ENCODE peak calls at places on chromosomes 12 and 14, in seven cellular contexts. E is mesendoderm, W is mesenchymal stem cell, F is neuronal stem cell, G is IMR-90, L is H1, Y is trophoblast cell. J is an unnamed sample.
A peak's percentile ranks its signal among the peaks of the same experiment; 100 is the strongest.

GRCh38 chr14:75156901-75157300 is 19.5 kb downstream of the TMED10 start:
- DNase-seq in E (peak; percentile 49), Y (peak; percentile 13), L (no peak), G (no peak), F (no peak), W (no peak), J (no peak)

GRCh38 chr12:89999699-90000505 is 291.3 kb upstream of the ATP2B1 start:
- DNase-seq in Y (peak; percentile 54), G (peak; percentile 65), L (no peak), E (peak; percentile 58), W (peak; percentile 18), F (no peak), J (no peak)

GRCh38 chr12:117228239-117228638 is 38.0 kb upstream of the FBXO21 start:
- DNase-seq in L (no peak), F (no peak), W (no peak), E (peak; percentile 13), Y (no peak), G (no peak), J (no peak)

GRCh38 chr12:76738824-76739579 is 24.9 kb upstream of the ZDHHC17 start:
- DNase-seq in W (no peak), Y (no peak), G (no peak), E (peak; percentile 56), L (no peak), F (no peak), J (peak; percentile 48)

GRCh38 chr12:14772946-14773345 is 30.3 kb downstream of the WBP11 start:
- DNase-seq in F (no peak), G (no peak), E (no peak), W (no peak), L (no peak), Y (no peak), J (no peak)

GRCh38 chr14:69268763-69269162 is 8.8 kb downstream of the GALNT16 start:
- DNase-seq in W (peak; percentile 75), L (no peak), E (no peak), Y (no peak), G (peak; percentile 61), F (no peak), J (no peak)

GRCh38 chr12:106521901-106522300 is 60.9 kb upstream of the RFX4 start:
- DNase-seq in Y (no peak), L (no peak), E (no peak), F (no peak), G (no peak), W (no peak), J (no peak)

GRCh38 chr12:57816855-57817151 is 1.7 kb downstream of the AVIL start:
- DNase-seq in E (no peak), Y (no peak), L (no peak), F (no peak), W (no peak), G (no peak), J (no peak)

GRCh38 chr12:96335270-96335669 is 65.0 kb downstream of the CDK17 start:
- DNase-seq in F (no peak), Y (no peak), E (no peak), G (no peak), W (no peak), L (no peak), J (no peak)

GRCh38 chr12:96237035-96237434 is 42.9 kb downstream of the ELK3 start:
- DNase-seq in Y (no peak), W (no peak), G (no peak), L (no peak), F (no peak), E (no peak), J (no peak)

GRCh38 chr12:115398311-115398781 is 714.4 kb upstream of the TBX3 start:
- DNase-seq in Y (peak; percentile 63), W (peak; percentile 33), E (peak; percentile 68), L (no peak), F (no peak), G (no peak), J (no peak)

GRCh38 chr12:52294803-52295202 is 3.5 kb upstream of the KRT81 start:
- DNase-seq in L (no peak), W (no peak), F (no peak), G (no peak), Y (no peak), E (no peak), J (no peak)

GRCh38 chr12:58425481-58426392 is 484.4 kb downstream of the ATP23 start:
- DNase-seq in Y (no peak), G (peak; percentile 94), W (peak; percentile 94), L (no peak), E (peak; percentile 83), F (peak; percentile 79), J (peak; percentile 83)

GRCh38 chr12:51589060-51589459 is 2.0 kb upstream of the SCN8A start:
- DNase-seq in F (no peak), L (no peak), Y (no peak), G (no peak), W (peak; percentile 20), E (no peak), J (no peak)

GRCh38 chr14:33768458-33768830 is 182.4 kb downstream of the EGLN3 start:
- DNase-seq in G (no peak), E (no peak), W (no peak), Y (no peak), F (no peak), L (no peak), J (no peak)

GRCh38 chr12:3491938-3492867 is 1.2 kb downstream of the PRMT8 start:
- DNase-seq in L (peak; percentile 51), Y (peak; percentile 36), F (peak; percentile 87), W (peak; percentile 52), G (peak; percentile 32), E (peak; percentile 88), J (peak; percentile 88)

GRCh38 chr12:102735104-102735503 is 181.9 kb downstream of the PAH start:
- DNase-seq in L (no peak), E (no peak), G (no peak), W (no peak), Y (no peak), F (no peak), J (no peak)

GRCh38 chr14:102952276-102952675 is 29.8 kb downstream of the AMN start:
- DNase-seq in G (no peak), E (no peak), F (no peak), L (no peak), W (no peak), Y (no peak), J (no peak)

GRCh38 chr14:20836668-20837338 is 34.2 kb upstream of the RNASE1 start:
- DNase-seq in L (no peak), F (no peak), Y (no peak), G (peak; percentile 18), W (no peak), E (peak; percentile 85), J (peak; percentile 61)

GRCh38 chr14:22122227-22123187 is 448.9 kb upstream of the OR4E1 start:
- DNase-seq in G (peak; percentile 5), W (no peak), F (no peak), L (no peak), E (peak; percentile 23), Y (no peak), J (no peak)

GRCh38 chr12:121279507-121279915 is 17.0 kb downstream of the CAMKK2 start:
- DNase-seq in L (no peak), G (peak; percentile 26), Y (no peak), E (no peak), W (no peak), F (no peak), J (no peak)

GRCh38 chr12:51171884-51172514 is 936 bp downstream of the TFCP2 start:
- DNase-seq in W (peak; percentile 66), G (peak; percentile 48), F (no peak), E (peak; percentile 49), Y (peak; percentile 7), L (no peak), J (peak; percentile 18)

GRCh38 chr12:69272511-69272910 is 33.1 kb downstream of the CPSF6 start:
- DNase-seq in G (no peak), Y (no peak), F (no peak), E (no peak), L (no peak), W (no peak), J (no peak)

GRCh38 chr12:90543393-90543792 is 411.6 kb downstream of the CCER1 start:
- DNase-seq in Y (no peak), L (no peak), W (peak; percentile 35), E (no peak), F (no peak), G (peak; percentile 44), J (no peak)

GRCh38 chr12:51643951-51644350 is 52.9 kb downstream of the SCN8A start:
- DNase-seq in E (no peak), F (no peak), W (no peak), L (no peak), Y (no peak), G (peak; percentile 28), J (no peak)

GRCh38 chr14:61608245-61609142 is 86.8 kb upstream of the HIF1A start:
- DNase-seq in L (no peak), F (peak; percentile 67), E (no peak), Y (no peak), G (peak; percentile 52), W (no peak), J (no peak)

GRCh38 chr12:103799504-103800251 is 41.4 kb downstream of the NT5DC3 start:
- DNase-seq in L (no peak), G (peak; percentile 68), Y (peak; percentile 43), F (no peak), E (peak; percentile 36), W (peak; percentile 61), J (no peak)

DNA sequence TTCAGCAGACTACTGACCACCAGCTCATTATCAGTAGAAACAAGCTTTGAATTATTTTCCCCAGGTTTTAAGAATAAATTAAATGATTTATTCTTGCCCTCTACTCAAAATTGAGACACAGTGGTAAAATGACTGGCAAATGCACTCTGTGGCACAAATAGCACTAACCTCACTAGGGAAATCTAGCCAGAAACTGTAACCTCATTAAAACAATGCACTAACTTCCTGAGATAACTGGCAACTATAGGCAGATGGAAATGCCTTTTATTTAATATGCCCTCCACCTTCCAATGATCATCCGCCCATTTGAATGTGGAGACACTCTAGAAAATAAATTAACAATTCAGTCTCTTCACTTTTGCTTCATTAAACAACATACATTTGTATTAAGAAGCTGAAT is 33.2 kb downstream of the CPNE8 start:
- DNase-seq in L (no peak), G (no peak), Y (no peak), E (no peak), W (no peak), F (no peak), J (no peak)
- H2BK120ac ChIP-seq in L (no peak overlapping the region), G (no peak overlapping the region), Y (no peak overlapping the region), E (no peak overlapping the region), W (no peak overlapping the region), F (no peak overlapping the region), J (no peak overlapping the region)

GRCh38 chr14:99101826-99102461 is 170.1 kb downstream of the BCL11B start:
- DNase-seq in G (no peak), Y (no peak), W (no peak), F (peak; percentile 39), L (no peak), E (no peak), J (no peak)
- H4K8ac ChIP-seq in G (no peak overlapping the region), Y (no peak overlapping the region), W (no peak overlapping the region), F (no peak overlapping the region), L (no peak overlapping the region), E (no peak overlapping the region), J (no peak overlapping the region)

DNA sequence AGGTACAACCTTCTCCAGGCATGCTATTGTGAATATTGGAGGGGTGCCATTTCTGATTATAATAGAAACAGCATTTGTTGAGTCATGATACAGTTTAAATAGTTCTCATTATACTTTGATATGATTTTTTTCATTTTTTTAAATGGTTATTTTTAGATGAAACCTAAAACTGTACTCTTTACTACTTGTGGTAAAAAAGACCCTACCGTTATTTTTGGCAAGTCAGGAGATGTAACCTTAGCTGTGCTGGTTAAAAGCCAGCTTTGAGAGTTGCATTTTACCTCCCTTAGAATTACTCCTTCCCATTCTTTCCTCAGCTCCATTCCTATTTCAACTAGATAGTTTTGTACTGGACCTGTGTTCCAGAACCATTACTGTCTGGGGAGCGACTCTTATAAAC is 91.9 kb downstream of the RAD51B start:
- DNase-seq in F (no peak), W (no peak), E (no peak), G (peak; percentile 28), L (no peak), Y (no peak), J (no peak)
- H2BK120ac ChIP-seq in F (no peak overlapping the region), W (no peak overlapping the region), E (no peak overlapping the region), G (no peak overlapping the region), L (no peak overlapping the region), Y (no peak overlapping the region), J (no peak overlapping the region)

GRCh38 chr14:81811705-81812269 is 278.1 kb upstream of the SEL1L start:
- DNase-seq in F (no peak), Y (no peak), G (no peak), E (no peak), L (no peak), W (no peak), J (no peak)
- H4K8ac ChIP-seq in F (no peak overlapping the region), Y (no peak overlapping the region), G (no peak overlapping the region), E (no peak overlapping the region), L (no peak overlapping the region), W (no peak overlapping the region), J (no peak overlapping the region)